ENCODE peak calls at places on chromosomes 2 and 18, in five cellular contexts. W is Ammon's horn, C is NB4, T is amygdala, K is fibroblast of gingiva. B is an unnamed sample.

GRCh38 chr18:73409242-73409641 is 541.5 kb upstream of the NETO1 start:
- DNase-seq in W (no peak), C (no peak), T (no peak), K (peak), B (no peak)

GRCh38 chr2:214393796-214394195 is 17.1 kb upstream of the VWC2L start:
- DNase-seq in W (no peak), C (no peak), T (no peak), K (peak), B (no peak)

GRCh38 chr18:71529708-71530303 is 1014.3 kb downstream of the CBLN2 start:
- DNase-seq in W (peak), C (no peak), T (no peak), K (peak), B (no peak)

GRCh38 chr2:126656311-126657145 is 570 bp downstream of the GYPC start:
- DNase-seq in W (no peak), C (peak), T (no peak), K (peak), B (peak)

GRCh38 chr2:31429759-31430438 is 15.4 kb upstream of the XDH start:
- DNase-seq in W (no peak), C (no peak), T (no peak), K (peak), B (no peak)

GRCh38 chr2:53516650-53517049 is 251.0 kb upstream of the CHAC2 start:
- DNase-seq in W (no peak), C (no peak), T (no peak), K (no peak), B (no peak)

GRCh38 chr2:200302940-200303727 is 3.4 kb upstream of the SPATS2L start:
- DNase-seq in W (no peak), C (peak), T (no peak), K (no peak), B (no peak)

GRCh38 chr18:58831610-58832009 is 33.1 kb upstream of the ZNF532 start:
- DNase-seq in W (no peak), C (no peak), T (no peak), K (peak), B (no peak)

GRCh38 chr2:38296381-38296780 is 80.7 kb downstream of the ATL2 start:
- DNase-seq in W (no peak), C (no peak), T (no peak), K (no peak), B (no peak)

GRCh38 chr2:62415019-62415431 is 91.0 kb downstream of the TMEM17 start:
- DNase-seq in W (peak), C (peak), T (no peak), K (no peak), B (no peak)

GRCh38 chr2:240412211-240412830 is 23.1 kb upstream of the GPC1 start:
- DNase-seq in W (no peak), C (no peak), T (no peak), K (no peak), B (no peak)

GRCh38 chr2:180959787-180960186 is 20.6 kb upstream of the UBE2E3 start:
- DNase-seq in W (no peak), C (no peak), T (no peak), K (no peak), B (no peak)

B was measured in AML-193.